ENCODE peak calls at places on chromosomes 6 and 20, in five cellular contexts. One of them, this sample, is unnamed. For H3K36me3, the result is how much of the 10 kb centered on the place peaks cover.

GRCh38 chr6:118187568-118188164 is 280.6 kb downstream of the SLC35F1 start:
- DNase-seq in heart left ventricle: no peak
- DNase-seq in IMR-90: no peak
- DNase-seq in ovary: no peak
- DNase-seq in breast epithelium: no peak
- DNase-seq in this sample: no peak

GRCh38 chr6:56489559-56489958 is 153.1 kb downstream of the DST start:
- DNase-seq in heart left ventricle: no peak
- DNase-seq in IMR-90: no peak
- DNase-seq in ovary: no peak
- DNase-seq in breast epithelium: no peak
- DNase-seq in this sample: no peak

GRCh38 chr6:107490568-107491058 is 696 bp downstream of the SOBP start:
- DNase-seq in heart left ventricle: peak
- DNase-seq in IMR-90: no peak
- DNase-seq in ovary: peak
- DNase-seq in breast epithelium: no peak
- DNase-seq in this sample: peak

GRCh38 chr6:159125977-159126376 is 43.2 kb upstream of the FNDC1 start:
- DNase-seq in heart left ventricle: peak
- DNase-seq in IMR-90: no peak
- DNase-seq in ovary: no peak
- DNase-seq in breast epithelium: no peak
- DNase-seq in this sample: no peak

GRCh38 chr6:163180874-163181541 is 233.5 kb upstream of the QKI start:
- DNase-seq in heart left ventricle: peak
- DNase-seq in IMR-90: no peak
- DNase-seq in ovary: no peak
- DNase-seq in breast epithelium: peak
- DNase-seq in this sample: peak

GRCh38 chr20:40435146-40435545 is 253.9 kb downstream of the MAFB start:
- DNase-seq in heart left ventricle: no peak
- DNase-seq in IMR-90: no peak
- DNase-seq in ovary: no peak
- DNase-seq in breast epithelium: no peak
- DNase-seq in this sample: no peak

GRCh38 chr6:36160147-36160760 is 29.9 kb downstream of the MAPK13 start:
- DNase-seq in heart left ventricle: no peak
- DNase-seq in IMR-90: peak
- DNase-seq in ovary: no peak
- DNase-seq in breast epithelium: no peak
- DNase-seq in this sample: no peak

GRCh38 chr6:72619883-72620696 is 1.8 kb upstream of the KCNQ5 start:
- DNase-seq in heart left ventricle: peak
- DNase-seq in IMR-90: peak
- DNase-seq in ovary: no peak
- DNase-seq in breast epithelium: no peak
- DNase-seq in this sample: peak

GRCh38 chr20:23094213-23094896 is 8.2 kb upstream of the CD93 start:
- DNase-seq in heart left ventricle: no peak
- DNase-seq in IMR-90: no peak
- DNase-seq in ovary: no peak
- DNase-seq in breast epithelium: no peak
- DNase-seq in this sample: no peak

GRCh38 chr6:150672792-150673191 is 73.1 kb downstream of the PLEKHG1 start:
- DNase-seq in heart left ventricle: no peak
- DNase-seq in IMR-90: no peak
- DNase-seq in ovary: no peak
- DNase-seq in breast epithelium: no peak
- DNase-seq in this sample: no peak

GRCh38 chr20:25546048-25546447 is 39.3 kb downstream of the NINL start:
- DNase-seq in heart left ventricle: no peak
- DNase-seq in IMR-90: no peak
- DNase-seq in ovary: no peak
- DNase-seq in breast epithelium: no peak
- DNase-seq in this sample: no peak

GRCh38 chr6:121838842-121839241 is 403.4 kb downstream of the GJA1 start:
- DNase-seq in heart left ventricle: peak
- DNase-seq in IMR-90: peak
- DNase-seq in ovary: no peak
- DNase-seq in breast epithelium: peak
- DNase-seq in this sample: no peak

GRCh38 chr6:44037847-44038542 is 89.3 kb downstream of the MRPL14 start:
- DNase-seq in heart left ventricle: no peak
- DNase-seq in IMR-90: no peak
- DNase-seq in ovary: no peak
- DNase-seq in breast epithelium: no peak
- DNase-seq in this sample: no peak

DNA sequence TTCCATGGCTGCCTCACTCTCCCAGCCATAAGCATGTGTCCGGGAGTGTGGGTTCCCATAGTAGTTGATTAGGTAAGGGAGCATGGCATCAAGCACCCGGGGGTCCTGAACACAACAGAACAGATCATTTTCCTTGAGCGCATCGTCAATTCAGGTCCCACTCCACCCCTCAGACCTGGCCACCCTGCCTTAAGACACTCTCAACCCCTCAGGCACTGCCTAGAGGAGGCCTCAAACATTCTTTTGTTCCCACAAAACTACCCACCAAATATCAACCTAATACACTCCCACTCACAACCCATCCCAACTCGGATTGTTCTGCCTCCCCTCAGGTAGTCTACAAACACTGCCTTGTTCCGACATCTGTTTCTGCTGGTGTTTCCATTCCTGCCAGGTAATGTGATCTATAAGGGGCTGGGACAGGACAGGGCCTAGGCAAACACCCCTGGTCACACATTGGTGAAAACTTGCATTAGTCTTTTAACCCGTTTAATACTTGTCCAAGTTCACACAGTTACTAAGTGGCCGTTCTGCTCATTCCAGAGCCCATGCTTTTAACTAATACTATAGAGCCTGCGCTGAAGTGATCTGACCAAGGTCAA is 1.4 kb downstream of the NFS1 start:
- DNase-seq in heart left ventricle: no peak
- DNase-seq in IMR-90: no peak
- DNase-seq in ovary: no peak
- DNase-seq in breast epithelium: no peak
- DNase-seq in this sample: no peak
- H3K36me3 ChIP-seq in heart left ventricle: half or more
- H3K36me3 ChIP-seq in IMR-90: under half
- H3K36me3 ChIP-seq in ovary: under half
- H3K36me3 ChIP-seq in breast epithelium: under half
- H3K36me3 ChIP-seq in this sample: under half

DNA sequence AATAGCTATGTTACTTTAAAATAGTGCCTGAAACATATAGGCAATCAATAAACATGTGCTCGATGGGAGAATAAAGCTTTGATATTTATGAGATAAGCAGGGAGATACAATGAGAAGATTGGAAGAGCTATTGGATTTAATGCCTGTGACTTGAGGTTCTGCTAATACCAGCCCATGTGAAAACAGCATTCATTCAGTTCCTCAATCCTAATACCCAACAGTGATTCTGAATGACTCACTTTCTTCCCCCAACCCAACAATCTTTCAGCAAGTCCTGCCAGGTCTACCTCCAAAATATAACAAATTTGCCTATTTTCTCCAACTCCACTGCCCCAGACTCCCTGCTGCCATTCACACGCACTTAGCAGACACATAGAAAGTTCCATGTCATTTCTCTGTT is 26.6 kb upstream of the KLHL31 start:
- DNase-seq in heart left ventricle: no peak
- DNase-seq in IMR-90: no peak
- DNase-seq in ovary: no peak
- DNase-seq in breast epithelium: no peak
- DNase-seq in this sample: no peak
- TF ChIP-seq POLR2A in heart left ventricle: no peak
- TF ChIP-seq POLR2A in IMR-90: no peak
- TF ChIP-seq POLR2A in ovary: no peak
- TF ChIP-seq POLR2A in breast epithelium: no peak
- TF ChIP-seq POLR2A in this sample: no peak

GRCh38 chr20:48717959-48718223 is 109.9 kb downstream of the PREX1 start:
- DNase-seq in heart left ventricle: no peak
- DNase-seq in IMR-90: no peak
- DNase-seq in ovary: no peak
- DNase-seq in breast epithelium: no peak
- DNase-seq in this sample: no peak

GRCh38 chr20:48716086-48716485 is 111.7 kb downstream of the PREX1 start:
- DNase-seq in heart left ventricle: no peak
- DNase-seq in IMR-90: no peak
- DNase-seq in ovary: no peak
- DNase-seq in breast epithelium: no peak
- DNase-seq in this sample: no peak

GRCh38 chr20:48716541-48716940 is 111.3 kb downstream of the PREX1 start:
- DNase-seq in heart left ventricle: no peak
- DNase-seq in IMR-90: no peak
- DNase-seq in ovary: no peak
- DNase-seq in breast epithelium: no peak
- DNase-seq in this sample: no peak

GRCh38 chr20:48718914-48719578 is 108.8 kb downstream of the PREX1 start:
- DNase-seq in heart left ventricle: no peak
- DNase-seq in IMR-90: no peak
- DNase-seq in ovary: no peak
- DNase-seq in breast epithelium: no peak
- DNase-seq in this sample: no peak

DNA sequence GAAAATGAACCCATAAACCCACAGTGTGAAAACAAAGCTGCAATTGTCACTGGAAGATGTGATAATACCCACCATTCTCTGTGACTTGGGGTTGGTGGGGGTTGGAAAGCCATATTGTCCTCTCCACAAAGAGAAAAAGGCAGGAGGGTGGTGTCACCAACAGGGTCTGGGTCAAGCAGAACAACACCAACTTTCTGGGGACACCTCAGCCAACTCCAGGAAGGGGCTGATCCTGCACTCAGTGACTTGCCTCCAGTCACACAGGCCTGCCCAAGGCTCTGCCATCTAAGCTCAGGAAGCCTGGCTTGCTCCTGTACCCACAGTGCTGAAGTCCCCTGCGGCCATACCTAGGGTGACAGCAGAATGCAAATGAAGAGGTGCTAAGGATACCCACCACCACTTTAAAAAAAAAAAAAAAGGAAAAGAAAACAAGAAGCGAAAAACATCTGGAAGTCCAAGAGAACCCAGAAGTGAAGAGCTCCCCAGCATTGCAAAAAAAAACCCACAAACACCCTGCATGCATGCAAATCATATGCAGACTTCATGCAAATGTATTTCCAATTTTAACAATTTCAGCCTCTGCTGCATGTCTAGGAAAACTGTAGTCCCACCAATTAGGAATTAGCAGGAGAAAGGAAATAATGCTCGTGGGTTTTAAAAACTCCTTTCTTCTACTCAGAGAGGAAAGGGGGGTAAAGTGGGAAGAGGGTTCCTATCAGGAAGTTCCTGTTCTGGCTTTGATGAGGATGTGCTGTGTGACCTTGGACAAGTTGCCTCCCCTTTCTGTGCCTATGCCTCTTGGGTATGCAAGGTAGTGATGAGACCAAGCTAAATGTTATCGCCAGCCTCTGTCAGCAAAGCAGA is 110.5 kb downstream of the PREX1 start:
- DNase-seq in heart left ventricle: no peak
- DNase-seq in IMR-90: no peak
- DNase-seq in ovary: no peak
- DNase-seq in breast epithelium: no peak
- DNase-seq in this sample: no peak
- H3K36me3 ChIP-seq in heart left ventricle: under half
- H3K36me3 ChIP-seq in IMR-90: under half
- H3K36me3 ChIP-seq in ovary: under half
- H3K36me3 ChIP-seq in breast epithelium: under half
- H3K36me3 ChIP-seq in this sample: under half

GRCh38 chr6:125945378-125946141 is 11.0 kb upstream of the HINT3 start:
- DNase-seq in heart left ventricle: no peak
- DNase-seq in IMR-90: peak
- DNase-seq in ovary: no peak
- DNase-seq in breast epithelium: no peak
- DNase-seq in this sample: no peak
- TF ChIP-seq POLR2A in heart left ventricle: no peak
- TF ChIP-seq POLR2A in IMR-90: peak
- TF ChIP-seq POLR2A in ovary: no peak
- TF ChIP-seq POLR2A in breast epithelium: no peak
- TF ChIP-seq POLR2A in this sample: no peak

GRCh38 chr20:50278377-50278683 is 87.7 kb downstream of the CEBPB start:
- DNase-seq in heart left ventricle: no peak
- DNase-seq in IMR-90: no peak
- DNase-seq in ovary: no peak
- DNase-seq in breast epithelium: no peak
- DNase-seq in this sample: no peak
- H3K36me3 ChIP-seq in heart left ventricle: under half
- H3K36me3 ChIP-seq in IMR-90: under half
- H3K36me3 ChIP-seq in ovary: under half
- H3K36me3 ChIP-seq in breast epithelium: under half
- H3K36me3 ChIP-seq in this sample: under half

GRCh38 chr6:148578837-148579236 is 168.0 kb upstream of the UST start:
- DNase-seq in heart left ventricle: no peak
- DNase-seq in IMR-90: no peak
- DNase-seq in ovary: no peak
- DNase-seq in breast epithelium: no peak
- DNase-seq in this sample: no peak

GRCh38 chr6:148577687-148578488 is 168.9 kb upstream of the UST start:
- DNase-seq in heart left ventricle: peak
- DNase-seq in IMR-90: peak
- DNase-seq in ovary: peak
- DNase-seq in breast epithelium: peak
- DNase-seq in this sample: peak

GRCh38 chr6:148573922-148574321 is 172.9 kb upstream of the UST start:
- DNase-seq in heart left ventricle: no peak
- DNase-seq in IMR-90: no peak
- DNase-seq in ovary: no peak
- DNase-seq in breast epithelium: no peak
- DNase-seq in this sample: no peak

GRCh38 chr6:148580442-148580841 is 166.4 kb upstream of the UST start:
- DNase-seq in heart left ventricle: no peak
- DNase-seq in IMR-90: no peak
- DNase-seq in ovary: no peak
- DNase-seq in breast epithelium: no peak
- DNase-seq in this sample: no peak

GRCh38 chr6:148578489-148578814 is 168.4 kb upstream of the UST start:
- DNase-seq in heart left ventricle: no peak
- DNase-seq in IMR-90: no peak
- DNase-seq in ovary: no peak
- DNase-seq in breast epithelium: no peak
- DNase-seq in this sample: no peak
- TF ChIP-seq POLR2A in heart left ventricle: no peak
- TF ChIP-seq POLR2A in IMR-90: no peak
- TF ChIP-seq POLR2A in ovary: no peak
- TF ChIP-seq POLR2A in breast epithelium: no peak
- TF ChIP-seq POLR2A in this sample: no peak

GRCh38 chr6:37478827-37479226 is 20.9 kb downstream of the CCDC167 start:
- DNase-seq in heart left ventricle: no peak
- DNase-seq in IMR-90: no peak
- DNase-seq in ovary: no peak
- DNase-seq in breast epithelium: no peak
- DNase-seq in this sample: no peak

GRCh38 chr6:37473364-37474095 is 26.2 kb downstream of the CCDC167 start:
- DNase-seq in heart left ventricle: peak
- DNase-seq in IMR-90: peak
- DNase-seq in ovary: no peak
- DNase-seq in breast epithelium: peak
- DNase-seq in this sample: peak

GRCh38 chr6:37477186-37477585 is 22.5 kb downstream of the CCDC167 start:
- DNase-seq in heart left ventricle: no peak
- DNase-seq in IMR-90: no peak
- DNase-seq in ovary: no peak
- DNase-seq in breast epithelium: no peak
- DNase-seq in this sample: no peak

GRCh38 chr6:37477656-37478435 is 21.8 kb downstream of the CCDC167 start:
- DNase-seq in heart left ventricle: no peak
- DNase-seq in IMR-90: no peak
- DNase-seq in ovary: no peak
- DNase-seq in breast epithelium: no peak
- DNase-seq in this sample: no peak

GRCh38 chr6:37474316-37474715 is 25.4 kb downstream of the CCDC167 start:
- DNase-seq in heart left ventricle: no peak
- DNase-seq in IMR-90: no peak
- DNase-seq in ovary: no peak
- DNase-seq in breast epithelium: no peak
- DNase-seq in this sample: no peak
- H3K36me3 ChIP-seq in heart left ventricle: half or more
- H3K36me3 ChIP-seq in IMR-90: half or more
- H3K36me3 ChIP-seq in ovary: under half
- H3K36me3 ChIP-seq in breast epithelium: under half
- H3K36me3 ChIP-seq in this sample: under half